ENCODE peak calls at places on chromosomes 11 and 22, in five cellular contexts. One of them, this sample, is unnamed. For H3K27me3, the result is how much of the 10 kb centered on the place peaks cover.

GRCh38 chr11:43327987-43328386 is 16.2 kb downstream of the API5 start:
- DNase-seq in neuronal stem cell: no peak
- DNase-seq in IMR-90: peak
- DNase-seq in H9: no peak
- DNase-seq in H1: no peak
- DNase-seq in this sample: peak

GRCh38 chr11:110720646-110721283 is 8.5 kb upstream of the ARHGAP20 start:
- DNase-seq in neuronal stem cell: no peak
- DNase-seq in IMR-90: peak
- DNase-seq in H9: no peak
- DNase-seq in H1: no peak
- DNase-seq in this sample: peak

GRCh38 chr11:132792341-132793140 is 739.8 kb downstream of the OPCML start:
- DNase-seq in neuronal stem cell: no peak
- DNase-seq in IMR-90: no peak
- DNase-seq in H9: peak
- DNase-seq in H1: no peak
- DNase-seq in this sample: no peak

GRCh38 chr11:8033312-8033715 is 46.2 kb downstream of the EIF3F start:
- DNase-seq in neuronal stem cell: peak
- DNase-seq in IMR-90: peak
- DNase-seq in H9: peak
- DNase-seq in H1: no peak
- DNase-seq in this sample: peak

GRCh38 chr22:32378703-32379272 is 21.1 kb downstream of the RFPL3 start:
- DNase-seq in neuronal stem cell: peak
- DNase-seq in IMR-90: peak
- DNase-seq in H9: peak
- DNase-seq in H1: no peak
- DNase-seq in this sample: peak

GRCh38 chr11:3107608-3108182 is 50.5 kb upstream of the CARS1 start:
- DNase-seq in neuronal stem cell: no peak
- DNase-seq in IMR-90: no peak
- DNase-seq in H9: peak
- DNase-seq in H1: no peak
- DNase-seq in this sample: no peak

GRCh38 chr11:9219115-9219514 is 46.0 kb downstream of the DENND5A start:
- DNase-seq in neuronal stem cell: no peak
- DNase-seq in IMR-90: peak
- DNase-seq in H9: no peak
- DNase-seq in H1: no peak
- DNase-seq in this sample: peak

GRCh38 chr11:955154-956049 is 29.7 kb downstream of the AP2A2 start:
- DNase-seq in neuronal stem cell: no peak
- DNase-seq in IMR-90: no peak
- DNase-seq in H9: no peak
- DNase-seq in H1: no peak
- DNase-seq in this sample: no peak

GRCh38 chr22:32535531-32536190 is 61.0 kb downstream of the FBXO7 start:
- DNase-seq in neuronal stem cell: no peak
- DNase-seq in IMR-90: no peak
- DNase-seq in H9: no peak
- DNase-seq in H1: no peak
- DNase-seq in this sample: no peak

GRCh38 chr11:94876645-94877445 is 96.5 kb downstream of the CWC15 start:
- DNase-seq in neuronal stem cell: no peak
- DNase-seq in IMR-90: peak
- DNase-seq in H9: no peak
- DNase-seq in H1: no peak
- DNase-seq in this sample: peak

GRCh38 chr11:3138178-3139085 is 26.7 kb downstream of the OSBPL5 start:
- DNase-seq in neuronal stem cell: no peak
- DNase-seq in IMR-90: no peak
- DNase-seq in H9: peak
- DNase-seq in H1: no peak
- DNase-seq in this sample: no peak

GRCh38 chr11:71294846-71295600 is 42.6 kb upstream of the SHANK2 start:
- DNase-seq in neuronal stem cell: no peak
- DNase-seq in IMR-90: no peak
- DNase-seq in H9: no peak
- DNase-seq in H1: no peak
- DNase-seq in this sample: no peak

GRCh38 chr11:15489281-15489680 is 374.6 kb downstream of the INSC start:
- DNase-seq in neuronal stem cell: no peak
- DNase-seq in IMR-90: no peak
- DNase-seq in H9: no peak
- DNase-seq in H1: no peak
- DNase-seq in this sample: no peak

GRCh38 chr11:113384551-113384950 is 3.0 kb upstream of the ANKK1 start:
- DNase-seq in neuronal stem cell: no peak
- DNase-seq in IMR-90: peak
- DNase-seq in H9: peak
- DNase-seq in H1: no peak
- DNase-seq in this sample: peak

GRCh38 chr11:114977596-114977995 is 299.3 kb downstream of the NXPE2 start:
- DNase-seq in neuronal stem cell: no peak
- DNase-seq in IMR-90: no peak
- DNase-seq in H9: no peak
- DNase-seq in H1: no peak
- DNase-seq in this sample: no peak

GRCh38 chr11:45590743-45591142 is 74.7 kb downstream of the CHST1 start:
- DNase-seq in neuronal stem cell: no peak
- DNase-seq in IMR-90: no peak
- DNase-seq in H9: no peak
- DNase-seq in H1: no peak
- DNase-seq in this sample: no peak

GRCh38 chr11:35247428-35247827 is 108.5 kb downstream of the CD44 start:
- DNase-seq in neuronal stem cell: no peak
- DNase-seq in IMR-90: no peak
- DNase-seq in H9: no peak
- DNase-seq in H1: no peak
- DNase-seq in this sample: no peak

GRCh38 chr22:17712441-17712840 is 61.8 kb downstream of the BID start:
- DNase-seq in neuronal stem cell: no peak
- DNase-seq in IMR-90: peak
- DNase-seq in H9: no peak
- DNase-seq in H1: no peak
- DNase-seq in this sample: peak

GRCh38 chr11:134592391-134592990 is 180.4 kb upstream of the B3GAT1 start:
- DNase-seq in neuronal stem cell: peak
- DNase-seq in IMR-90: no peak
- DNase-seq in H9: peak
- DNase-seq in H1: peak
- DNase-seq in this sample: no peak

GRCh38 chr11:107385361-107385982 is 72.2 kb downstream of the CWF19L2 start:
- DNase-seq in neuronal stem cell: no peak
- DNase-seq in IMR-90: peak
- DNase-seq in H9: no peak
- DNase-seq in H1: no peak
- DNase-seq in this sample: no peak

GRCh38 chr11:84655729-84656128 is 971.4 kb downstream of the DLG2 start:
- DNase-seq in neuronal stem cell: no peak
- DNase-seq in IMR-90: no peak
- DNase-seq in H9: no peak
- DNase-seq in H1: no peak
- DNase-seq in this sample: no peak

GRCh38 chr11:12287374-12288211 is 89.8 kb upstream of the PARVA start:
- DNase-seq in neuronal stem cell: peak
- DNase-seq in IMR-90: peak
- DNase-seq in H9: peak
- DNase-seq in H1: peak
- DNase-seq in this sample: peak

GRCh38 chr11:57479925-57480324 is 19.6 kb downstream of the RTN4RL2 start:
- DNase-seq in neuronal stem cell: no peak
- DNase-seq in IMR-90: no peak
- DNase-seq in H9: no peak
- DNase-seq in H1: no peak
- DNase-seq in this sample: no peak

GRCh38 chr11:24375351-24375750 is 121.5 kb upstream of the LUZP2 start:
- DNase-seq in neuronal stem cell: no peak
- DNase-seq in IMR-90: no peak
- DNase-seq in H9: no peak
- DNase-seq in H1: no peak
- DNase-seq in this sample: no peak

GRCh38 chr22:39877079-39877682 is 16.4 kb downstream of the ENTHD1 start:
- DNase-seq in neuronal stem cell: no peak
- DNase-seq in IMR-90: no peak
- DNase-seq in H9: no peak
- DNase-seq in H1: no peak
- DNase-seq in this sample: no peak

GRCh38 chr22:39873963-39874362 is 19.6 kb downstream of the ENTHD1 start:
- DNase-seq in neuronal stem cell: no peak
- DNase-seq in IMR-90: no peak
- DNase-seq in H9: no peak
- DNase-seq in H1: no peak
- DNase-seq in this sample: no peak

GRCh38 chr22:39868741-39869140 is 24.8 kb downstream of the ENTHD1 start:
- DNase-seq in neuronal stem cell: no peak
- DNase-seq in IMR-90: no peak
- DNase-seq in H9: no peak
- DNase-seq in H1: no peak
- DNase-seq in this sample: no peak

GRCh38 chr22:39872548-39872947 is 21.0 kb downstream of the ENTHD1 start:
- DNase-seq in neuronal stem cell: no peak
- DNase-seq in IMR-90: no peak
- DNase-seq in H9: no peak
- DNase-seq in H1: no peak
- DNase-seq in this sample: no peak

DNA sequence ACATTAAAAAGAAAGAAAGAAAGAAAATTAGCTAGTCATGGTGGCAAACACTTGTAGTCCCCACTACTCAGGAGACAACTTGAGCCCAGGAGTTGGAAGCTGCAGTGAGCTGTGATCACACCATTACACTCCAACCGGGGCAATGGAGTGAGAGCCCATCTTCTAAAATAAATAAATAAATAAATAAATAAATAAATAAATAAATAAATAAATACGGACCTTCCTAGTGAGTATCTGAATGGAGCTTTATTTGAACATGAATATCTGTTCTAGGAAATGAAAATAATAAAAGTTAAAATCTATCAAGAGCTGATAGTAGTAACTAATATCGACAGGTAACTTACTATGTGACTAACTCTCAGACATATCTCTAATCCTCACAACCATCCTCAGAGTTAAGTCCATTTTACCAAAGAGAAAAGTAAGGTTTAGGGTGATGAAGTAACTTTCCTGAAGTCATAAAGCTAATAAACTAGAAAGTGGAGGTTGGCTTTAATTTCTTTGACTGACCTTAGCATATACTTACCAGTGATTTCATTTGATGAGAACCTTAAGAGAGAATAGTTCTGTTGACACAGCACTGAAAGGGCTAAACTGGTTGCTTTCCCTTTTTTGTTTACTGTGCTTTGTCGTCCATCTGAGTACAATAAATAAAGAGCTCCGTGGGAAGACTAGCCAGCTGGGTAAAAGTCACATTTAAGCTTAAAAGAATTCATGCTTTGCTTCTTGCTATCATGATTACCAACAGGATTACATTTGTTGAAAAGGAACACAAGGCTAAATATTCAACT is 22.4 kb downstream of the ENTHD1 start:
- DNase-seq in neuronal stem cell: no peak
- DNase-seq in IMR-90: no peak
- DNase-seq in H9: no peak
- DNase-seq in H1: no peak
- DNase-seq in this sample: no peak
- H3K27me3 ChIP-seq in neuronal stem cell: under half
- H3K27me3 ChIP-seq in IMR-90: under half
- H3K27me3 ChIP-seq in H9: under half
- H3K27me3 ChIP-seq in H1: under half
- H3K27me3 ChIP-seq in this sample: under half

GRCh38 chr22:42648017-42648367 is 1.2 kb downstream of the CYB5R3 start:
- DNase-seq in neuronal stem cell: no peak
- DNase-seq in IMR-90: no peak
- DNase-seq in H9: no peak
- DNase-seq in H1: no peak
- DNase-seq in this sample: no peak
- H3K4ac ChIP-seq in neuronal stem cell: no peak
- H3K4ac ChIP-seq in IMR-90: peak
- H3K4ac ChIP-seq in H9: no peak
- H3K4ac ChIP-seq in H1: no peak
- H3K4ac ChIP-seq in this sample: no peak

GRCh38 chr22:31300896-31301295 is 8.6 kb upstream of the PIK3IP1 start:
- DNase-seq in neuronal stem cell: no peak
- DNase-seq in IMR-90: no peak
- DNase-seq in H9: no peak
- DNase-seq in H1: no peak
- DNase-seq in this sample: no peak
- H3K14ac ChIP-seq in neuronal stem cell: no peak
- H3K14ac ChIP-seq in IMR-90: no peak
- H3K14ac ChIP-seq in H9: no peak
- H3K14ac ChIP-seq in H1: no peak
- H3K14ac ChIP-seq in this sample: no peak

DNA sequence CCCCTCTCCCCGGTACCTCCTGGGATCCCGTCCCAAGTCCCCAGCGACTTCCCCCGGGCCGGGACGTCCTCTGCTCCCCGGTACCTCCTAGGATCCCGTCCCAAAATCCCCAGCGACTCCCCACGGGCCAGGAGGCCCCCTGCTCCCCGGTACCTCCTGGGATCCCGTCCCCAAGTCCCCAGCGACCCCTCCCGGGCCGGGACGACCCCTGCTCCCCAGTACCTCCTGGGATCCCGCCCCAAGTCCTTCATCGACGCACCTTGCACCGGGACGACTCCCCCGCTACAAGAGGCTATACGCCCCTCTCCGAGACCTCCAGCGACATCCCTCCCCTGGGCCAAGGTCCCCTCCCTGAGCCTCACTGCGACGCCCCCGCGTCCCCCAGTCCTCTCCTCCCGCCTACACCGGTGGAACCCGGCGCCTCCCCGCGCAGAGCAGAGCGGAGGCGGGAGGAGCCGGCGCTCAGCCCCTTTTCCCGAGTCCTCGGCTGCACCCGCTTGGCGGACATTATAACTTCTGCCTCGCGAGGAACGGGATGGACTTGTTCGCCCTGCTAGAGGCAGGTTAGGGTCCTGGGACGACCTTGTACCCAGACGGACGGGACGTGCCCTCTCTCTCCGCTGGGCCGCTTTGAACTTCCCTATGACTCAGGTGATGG is 912 bp downstream of the KREMEN1 start:
- DNase-seq in neuronal stem cell: no peak
- DNase-seq in IMR-90: no peak
- DNase-seq in H9: peak
- DNase-seq in H1: no peak
- DNase-seq in this sample: peak
- H3K27me3 ChIP-seq in neuronal stem cell: half or more
- H3K27me3 ChIP-seq in IMR-90: under half
- H3K27me3 ChIP-seq in H9: under half
- H3K27me3 ChIP-seq in H1: under half
- H3K27me3 ChIP-seq in this sample: under half